ENCODE peak calls at places on chromosomes 1 and 21, in nine cellular contexts. F is GM13976, G is brain microvascular endothelial cell, J is Peyer's patch, X is choroid plexus epithelial cell, P is left ventricle myocardium inferior, Z is neural crest cell, A is epithelial cell of esophagus, O is glutamatergic neuron. B is an unnamed sample.

GRCh38 chr1:212455406-212456165 is 22.9 kb downstream of the NENF start:
- DNase-seq in J (peak; percentile 95), F (peak; percentile 82), Z (peak; percentile 96), P (peak; percentile 90), G (peak; percentile 86), A (peak; percentile 81), O (peak; percentile 93), X (peak; percentile 91), B (peak; percentile 76)

GRCh38 chr1:159938221-159938852 is 7.1 kb downstream of the IGSF9 start:
- DNase-seq in G (no peak), X (no peak), A (peak; percentile 33), F (peak; percentile 29), O (no peak), J (peak; percentile 57), P (no peak), Z (no peak), B (no peak)

GRCh38 chr1:166136252-166136651 is 30.5 kb downstream of the FAM78B start:
- DNase-seq in Z (no peak), A (no peak), P (no peak), X (no peak), G (no peak), J (no peak), F (no peak), O (no peak), B (no peak)

GRCh38 chr1:20385630-20386029 is 95.0 kb downstream of the VWA5B1 start:
- DNase-seq in O (no peak), A (no peak), G (no peak), J (no peak), F (no peak), X (no peak), Z (no peak), P (no peak), B (no peak)

GRCh38 chr1:8152731-8153702 is 126.9 kb upstream of the ERRFI1 start:
- DNase-seq in G (no peak), A (no peak), X (no peak), O (no peak), Z (no peak), J (peak; percentile 57), P (no peak), F (no peak), B (no peak)

GRCh38 chr21:29771491-29772066 is 168.2 kb downstream of the GRIK1 start:
- DNase-seq in F (no peak), Z (no peak), G (no peak), A (peak; percentile 8), J (no peak), P (no peak), X (no peak), O (no peak), B (no peak)

GRCh38 chr1:112557385-112557784 is 48.6 kb downstream of the WNT2B start:
- DNase-seq in Z (no peak), O (no peak), A (peak; percentile 5), J (no peak), G (no peak), F (no peak), P (no peak), X (peak; percentile 59), B (no peak)

GRCh38 chr1:159261726-159262494 is 40.2 kb upstream of the FCER1A start:
- DNase-seq in F (no peak), A (peak; percentile 86), P (no peak), O (no peak), J (no peak), G (no peak), Z (no peak), X (no peak), B (no peak)

GRCh38 chr1:93317207-93317606 is 28.5 kb upstream of the DR1 start:
- DNase-seq in X (no peak), Z (no peak), O (no peak), G (no peak), J (peak; percentile 47), F (no peak), P (no peak), A (no peak), B (no peak)

GRCh38 chr1:156436319-156437043 is 64.1 kb downstream of the MEF2D start:
- DNase-seq in J (no peak), O (peak; percentile 51), X (no peak), P (no peak), F (peak; percentile 49), Z (no peak), A (no peak), G (no peak), B (no peak)

GRCh38 chr1:99146129-99146848 is 118.0 kb upstream of the PLPPR4 start:
- DNase-seq in G (no peak), F (no peak), X (no peak), J (no peak), Z (no peak), A (no peak), O (no peak), P (no peak), B (no peak)

GRCh38 chr1:40622936-40623629 is 42.4 kb downstream of the RIMS3 start:
- DNase-seq in Z (no peak), X (no peak), G (no peak), P (no peak), O (no peak), J (peak; percentile 23), F (no peak), A (peak; percentile 28), B (no peak)

GRCh38 chr1:10693497-10694273 is 102.8 kb downstream of the CASZ1 start:
- DNase-seq in Z (no peak), J (peak; percentile 76), P (no peak), O (no peak), X (peak; percentile 9), F (peak; percentile 81), G (no peak), A (peak; percentile 24), B (peak; percentile 59)

GRCh38 chr1:200653022-200653462 is 16.7 kb downstream of the DDX59 start:
- DNase-seq in Z (no peak), F (peak; percentile 37), X (no peak), G (no peak), A (no peak), O (no peak), J (no peak), P (no peak), B (no peak)

GRCh38 chr1:68625636-68626035 is 128.8 kb upstream of the DEPDC1 start:
- DNase-seq in X (no peak), G (no peak), O (no peak), J (no peak), A (no peak), Z (no peak), P (no peak), F (no peak), B (no peak)

GRCh38 chr1:50265790-50266314 is 157.1 kb downstream of the ELAVL4 start:
- DNase-seq in O (no peak), G (no peak), J (no peak), Z (no peak), F (no peak), P (no peak), A (peak; percentile 10), X (peak; percentile 9), B (no peak)

GRCh38 chr1:153535664-153536585 is at the start of gene S100A6:
- DNase-seq in A (peak; percentile 79), G (peak; percentile 61), P (peak; percentile 87), X (peak; percentile 72), Z (no peak), J (peak; percentile 92), O (no peak), F (peak; percentile 72), B (peak; percentile 64)

GRCh38 chr1:204438628-204439027 is 27.0 kb upstream of the PPP1R15B start:
- DNase-seq in O (no peak), J (no peak), G (peak; percentile 94), X (peak; percentile 94), A (peak; percentile 99), Z (no peak), P (no peak), F (no peak), B (no peak)
- TF ChIP-seq CTCF in O (no peak), J (no peak), G (no peak), X (no peak), A (no peak), Z (no peak), P (no peak), F (no peak), B (no peak)

GRCh38 chr1:109256085-109256484 is 6.7 kb downstream of the CELSR2 start:
- DNase-seq in X (no peak), Z (no peak), J (no peak), A (no peak), P (no peak), G (no peak), O (no peak), F (no peak), B (no peak)

GRCh38 chr1:109255673-109256072 is 6.3 kb downstream of the CELSR2 start:
- DNase-seq in A (no peak), J (no peak), G (no peak), X (no peak), P (no peak), O (peak; percentile 65), Z (no peak), F (no peak), B (no peak)

GRCh38 chr1:109254621-109255096 is 5.3 kb downstream of the CELSR2 start:
- DNase-seq in Z (no peak), X (no peak), O (peak; percentile 65), A (no peak), J (no peak), G (no peak), F (no peak), P (no peak), B (no peak)

GRCh38 chr1:109253803-109254620 is 4.7 kb downstream of the CELSR2 start:
- DNase-seq in G (no peak), O (peak; percentile 53), F (no peak), P (no peak), A (no peak), Z (peak; percentile 61), J (no peak), X (peak; percentile 35), B (no peak)

GRCh38 chr1:109255097-109255651 is 5.8 kb downstream of the CELSR2 start:
- DNase-seq in A (peak; percentile 45), P (no peak), X (no peak), Z (peak; percentile 62), G (no peak), J (no peak), F (no peak), O (peak; percentile 66), B (no peak)
- TF ChIP-seq CTCF in A (peak; percentile 49), P (no peak), X (peak; percentile 47), Z (no peak), G (peak; percentile 59), J (no peak), F (no peak), O (peak; percentile 11), B (no peak)

GRCh38 chr1:34162852-34163766 is 1.9 kb downstream of the CSMD2 start:
- DNase-seq in G (peak; percentile 61), J (peak; percentile 53), F (peak; percentile 82), X (peak; percentile 69), O (peak; percentile 77), A (peak; percentile 70), P (peak; percentile 59), Z (peak; percentile 45), B (no peak)
- TF ChIP-seq CTCF in G (peak; percentile 68), J (no peak), F (peak; percentile 76), X (peak; percentile 62), O (peak; percentile 51), A (peak; percentile 51), P (peak; percentile 60), Z (peak; percentile 75), B (no peak)

DNA sequence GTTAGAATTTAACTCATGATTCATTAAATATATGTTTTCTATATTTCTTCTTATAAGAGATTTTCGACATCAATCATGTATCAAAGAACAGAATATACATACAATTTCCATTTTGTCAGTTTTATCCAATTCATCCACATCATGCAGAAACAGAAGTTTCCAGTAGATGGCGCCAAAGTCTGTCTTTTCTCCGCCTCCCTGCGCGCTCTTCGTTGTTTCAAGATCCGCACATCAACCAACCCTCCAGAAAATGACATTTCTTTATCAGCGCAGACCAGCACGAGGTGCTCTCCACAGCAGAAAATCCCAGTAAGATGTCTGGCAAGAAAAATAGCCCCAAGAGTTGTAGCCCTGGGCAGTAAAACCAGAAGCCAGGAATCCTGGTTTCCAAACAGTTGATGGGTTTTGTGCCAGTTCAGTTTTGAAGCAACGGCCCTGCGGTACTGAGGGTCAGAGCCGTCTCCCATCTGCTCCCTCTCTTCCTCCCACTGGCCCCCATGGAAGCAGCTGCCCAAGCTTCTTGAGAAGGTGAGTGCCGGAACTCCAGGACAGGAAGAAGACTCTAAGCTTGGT is 38.6 kb upstream of the GPR137B start:
- DNase-seq in F (peak; percentile 84), G (peak; percentile 51), X (peak; percentile 77), J (peak; percentile 77), A (peak; percentile 62), O (peak; percentile 60), Z (peak; percentile 65), P (no peak), B (no peak)
- TF ChIP-seq CTCF in F (peak; percentile 57), G (peak; percentile 76), X (peak; percentile 81), J (peak; percentile 75), A (peak; percentile 71), O (peak; percentile 87), Z (peak; percentile 96), P (peak; percentile 86), B (peak; percentile 52)

B was measured in activated B cell treated with CpG ODN at 0.5 μM for 24 hours.